ENCODE peak calls at places on chromosome 14, in ten cellular contexts. Y is stimulated activated naive CD8-positive, alpha-beta T cell treated with anti-CD3 and anti-CD28 coated beads, Interleukin-15, Interleukin-2, amounts not matched to agents 100 U/mL and 50 U/mL, for 24 hours; U is NCI-H2029; X is Calu3; C is iPS DF 6.9; D is memory B cell; S is stimulated activated CD4-positive, alpha-beta T cell treated with anti-CD3 and anti-CD28 coated beads, TNF-alpha, amount 100 ng/mL, for 4 hours; A is keratinocyte; B is endothelial cell; W is GM23338. Z is an unnamed sample.

GRCh38 chr14:95182379-95182778 is 25.1 kb upstream of the DICER1 start:
- DNase-seq in Y (no peak), U (no peak), X (no peak), C (no peak), D (no peak), S (no peak), A (no peak), B (no peak), W (peak; percentile 53), Z (no peak)

GRCh38 chr14:76810953-76811400 is 1.7 kb downstream of the ANGEL1 start:
- DNase-seq in Y (no peak), U (peak; percentile 1), X (peak; percentile 12), C (no peak), D (no peak), S (no peak), A (no peak), B (peak; percentile 17), W (peak; percentile 41), Z (peak; percentile 39)

GRCh38 chr14:99794156-99794780 is 1.1 kb downstream of the EML1 start:
- DNase-seq in Y (no peak), U (no peak), X (no peak), C (no peak), D (no peak), S (no peak), A (no peak), B (no peak), W (no peak), Z (no peak)

GRCh38 chr14:60931206-60931605 is 49.7 kb downstream of the TRMT5 start:
- DNase-seq in Y (no peak), U (no peak), X (no peak), C (no peak), D (no peak), S (no peak), A (no peak), B (no peak), W (no peak), Z (no peak)

GRCh38 chr14:99210333-99210732 is 61.7 kb downstream of the BCL11B start:
- DNase-seq in Y (no peak), U (no peak), X (no peak), C (no peak), D (no peak), S (no peak), A (no peak), B (no peak), W (no peak), Z (no peak)

GRCh38 chr14:105142651-105143450 is 25.7 kb downstream of the JAG2 start:
- DNase-seq in Y (no peak), U (no peak), X (no peak), C (no peak), D (no peak), S (no peak), A (no peak), B (no peak), W (no peak), Z (no peak)

GRCh38 chr14:38187475-38187874 is 20.2 kb upstream of the SSTR1 start:
- DNase-seq in Y (no peak), U (no peak), X (peak; percentile 6), C (no peak), D (no peak), S (no peak), A (peak; percentile 40), B (no peak), W (no peak), Z (no peak)

GRCh38 chr14:81435578-81436295 is 35.6 kb upstream of the STON2 start:
- DNase-seq in Y (peak; percentile 12), U (no peak), X (peak; percentile 50), C (no peak), D (peak; percentile 10), S (no peak), A (peak; percentile 35), B (peak; percentile 66), W (peak; percentile 79), Z (peak; percentile 74)

GRCh38 chr14:62889354-62889753 is 155.9 kb downstream of the KCNH5 start:
- DNase-seq in Y (no peak), U (no peak), X (no peak), C (no peak), D (no peak), S (no peak), A (no peak), B (no peak), W (peak; percentile 19), Z (no peak)